ENCODE peak calls at places on chromosomes 4 and X, in ten cellular contexts. Z, U, G, Q, Y, I, M, E, X and P are unnamed samples.

GRCh38 chrX:133973704-133974103 is 11.7 kb downstream of the GPC3 start:
- DNase-seq in Z (no peak), U (no peak), G (no peak), Q (no peak), Y (no peak), I (no peak), M (no peak), E (no peak), X (no peak), P (no peak)

GRCh38 chrX:51361251-51361650 is 28.6 kb downstream of the NUDT10 start:
- DNase-seq in Z (no peak), U (no peak), G (no peak), Q (no peak), Y (no peak), I (no peak), M (no peak), E (no peak), X (no peak), P (no peak)

GRCh38 chr4:122450847-122451246 is 5.7 kb downstream of the IL2 start:
- DNase-seq in Z (peak), U (no peak), G (no peak), Q (no peak), Y (no peak), I (peak), M (no peak), E (no peak), X (no peak), P (no peak)

GRCh38 chr4:98514930-98515809 is 143.2 kb downstream of the TSPAN5 start:
- DNase-seq in Z (peak), U (no peak), G (no peak), Q (no peak), Y (no peak), I (no peak), M (no peak), E (no peak), X (no peak), P (no peak)

GRCh38 chr4:48315728-48316630 is 25.4 kb upstream of the SLAIN2 start:
- DNase-seq in Z (peak), U (no peak), G (no peak), Q (no peak), Y (no peak), I (peak), M (no peak), E (peak), X (no peak), P (peak)

GRCh38 chrX:134365923-134366322 is 94.0 kb upstream of the HPRT1 start:
- DNase-seq in Z (no peak), U (no peak), G (no peak), Q (no peak), Y (no peak), I (no peak), M (no peak), E (peak), X (no peak), P (peak)

GRCh38 chr4:77100234-77100633 is 24.4 kb upstream of the CCNI start:
- DNase-seq in Z (no peak), U (no peak), G (no peak), Q (no peak), Y (no peak), I (peak), M (no peak), E (peak), X (no peak), P (no peak)

GRCh38 chr4:56908206-56909082 is 744 bp downstream of the REST start:
- DNase-seq in Z (peak), U (peak), G (peak), Q (peak), Y (peak), I (peak), M (peak), E (no peak), X (no peak), P (peak)

GRCh38 chrX:138890491-138890890 is 179.0 kb upstream of the FGF13 start:
- DNase-seq in Z (no peak), U (no peak), G (no peak), Q (no peak), Y (no peak), I (no peak), M (no peak), E (no peak), X (no peak), P (no peak)

GRCh38 chr4:7886250-7886973 is 53.2 kb downstream of the AFAP1 start:
- DNase-seq in Z (peak), U (no peak), G (no peak), Q (no peak), Y (no peak), I (peak), M (no peak), E (no peak), X (no peak), P (no peak)

GRCh38 chr4:13627185-13627605 is 330 bp downstream of the BOD1L1 start:
- DNase-seq in Z (no peak), U (no peak), G (no peak), Q (peak), Y (peak), I (no peak), M (no peak), E (no peak), X (no peak), P (peak)

GRCh38 chr4:119209077-119209476 is 3.4 kb upstream of the USP53 start:
- DNase-seq in Z (peak), U (no peak), G (no peak), Q (no peak), Y (no peak), I (peak), M (no peak), E (peak), X (no peak), P (peak)

GRCh38 chrX:87517571-87518141 is at the start of gene KLHL4:
- DNase-seq in Z (peak), U (no peak), G (peak), Q (no peak), Y (peak), I (peak), M (no peak), E (no peak), X (no peak), P (no peak)

GRCh38 chr4:151038452-151039157 is 23.5 kb upstream of the LRBA start:
- DNase-seq in Z (no peak), U (no peak), G (no peak), Q (no peak), Y (no peak), I (no peak), M (no peak), E (no peak), X (no peak), P (no peak)

GRCh38 chr4:139170932-139171331 is 6.1 kb downstream of the ELF2 start:
- DNase-seq in Z (no peak), U (no peak), G (no peak), Q (no peak), Y (no peak), I (no peak), M (no peak), E (no peak), X (no peak), P (no peak)

GRCh38 chr4:8289956-8290700 is 20.6 kb downstream of the HTRA3 start:
- DNase-seq in Z (no peak), U (no peak), G (peak), Q (peak), Y (no peak), I (no peak), M (peak), E (no peak), X (no peak), P (no peak)

GRCh38 chr4:148359769-148360168 is 82.4 kb downstream of the NR3C2 start:
- DNase-seq in Z (no peak), U (no peak), G (no peak), Q (no peak), Y (no peak), I (no peak), M (no peak), E (no peak), X (no peak), P (no peak)

GRCh38 chr4:102139132-102139573 is 206.1 kb downstream of the SLC39A8 start:
- DNase-seq in Z (no peak), U (no peak), G (no peak), Q (no peak), Y (no peak), I (peak), M (no peak), E (no peak), X (no peak), P (no peak)

GRCh38 chrX:119694601-119695534 is 1.9 kb upstream of the SEPTIN6 start:
- DNase-seq in Z (no peak), U (no peak), G (no peak), Q (no peak), Y (no peak), I (no peak), M (no peak), E (no peak), X (no peak), P (no peak)

GRCh38 chr4:9825049-9825448 is 43.6 kb downstream of the DRD5 start:
- DNase-seq in Z (no peak), U (no peak), G (no peak), Q (no peak), Y (no peak), I (no peak), M (no peak), E (no peak), X (no peak), P (no peak)

GRCh38 chr4:6573986-6574746 is 823 bp upstream of the MAN2B2 start:
- DNase-seq in Z (no peak), U (no peak), G (no peak), Q (no peak), Y (no peak), I (no peak), M (no peak), E (no peak), X (no peak), P (no peak)

GRCh38 chr4:39770005-39770404 is 72.1 kb downstream of the UBE2K start:
- DNase-seq in Z (no peak), U (no peak), G (no peak), Q (no peak), Y (no peak), I (no peak), M (no peak), E (no peak), X (no peak), P (no peak)

GRCh38 chr4:83022724-83023427 is 12.1 kb upstream of the COPS4 start:
- DNase-seq in Z (peak), U (no peak), G (no peak), Q (no peak), Y (no peak), I (peak), M (no peak), E (no peak), X (no peak), P (no peak)

GRCh38 chrX:132704769-132705168 is 215.9 kb upstream of the MBNL3 start:
- DNase-seq in Z (no peak), U (no peak), G (no peak), Q (no peak), Y (no peak), I (no peak), M (no peak), E (no peak), X (no peak), P (no peak)

GRCh38 chr4:15226203-15226602 is 201.6 kb upstream of the C1QTNF7 start:
- DNase-seq in Z (no peak), U (no peak), G (no peak), Q (no peak), Y (no peak), I (no peak), M (no peak), E (no peak), X (no peak), P (no peak)

GRCh38 chrX:47452112-47452511 is 30.9 kb downstream of the ZNF41 start:
- DNase-seq in Z (no peak), U (no peak), G (no peak), Q (no peak), Y (no peak), I (no peak), M (no peak), E (no peak), X (no peak), P (no peak)

GRCh38 chr4:46676364-46676763 is 232.7 kb downstream of the COX7B2 start:
- DNase-seq in Z (no peak), U (no peak), G (no peak), Q (no peak), Y (no peak), I (no peak), M (no peak), E (no peak), X (no peak), P (no peak)

GRCh38 chr4:74891037-74891436 is 41.9 kb upstream of the PARM1 start:
- DNase-seq in Z (no peak), U (no peak), G (no peak), Q (no peak), Y (no peak), I (no peak), M (no peak), E (no peak), X (no peak), P (no peak)

GRCh38 chrX:13868481-13869040 is 51.7 kb upstream of the GPM6B start:
- DNase-seq in Z (peak), U (no peak), G (no peak), Q (no peak), Y (no peak), I (peak), M (no peak), E (no peak), X (no peak), P (no peak)

GRCh38 chr4:62500296-62500695 is 1300.2 kb downstream of the ADGRL3 start:
- DNase-seq in Z (no peak), U (no peak), G (no peak), Q (no peak), Y (no peak), I (no peak), M (no peak), E (no peak), X (no peak), P (no peak)

GRCh38 chr4:166957451-166957850 is 276.8 kb downstream of the SPOCK3 start:
- DNase-seq in Z (no peak), U (no peak), G (no peak), Q (no peak), Y (no peak), I (no peak), M (no peak), E (no peak), X (no peak), P (no peak)

GRCh38 chr4:105624530-105624929 is 72.1 kb downstream of the ARHGEF38 start:
- DNase-seq in Z (peak), U (no peak), G (no peak), Q (peak), Y (no peak), I (peak), M (peak), E (no peak), X (no peak), P (peak)

GRCh38 chr4:105626846-105627245 is 74.4 kb downstream of the ARHGEF38 start:
- DNase-seq in Z (no peak), U (no peak), G (no peak), Q (no peak), Y (no peak), I (no peak), M (no peak), E (no peak), X (no peak), P (no peak)

GRCh38 chr4:105627620-105628019 is 75.2 kb downstream of the ARHGEF38 start:
- DNase-seq in Z (no peak), U (no peak), G (no peak), Q (no peak), Y (no peak), I (no peak), M (no peak), E (no peak), X (no peak), P (no peak)

GRCh38 chr4:105623099-105623498 is 70.7 kb downstream of the ARHGEF38 start:
- DNase-seq in Z (no peak), U (no peak), G (no peak), Q (no peak), Y (no peak), I (no peak), M (no peak), E (no peak), X (no peak), P (no peak)

GRCh38 chr4:105625214-105625613 is 72.8 kb downstream of the ARHGEF38 start:
- DNase-seq in Z (no peak), U (no peak), G (no peak), Q (no peak), Y (no peak), I (no peak), M (no peak), E (no peak), X (no peak), P (no peak)
- H3K27ac ChIP-seq in Z (no peak), U (no peak), G (no peak), Q (no peak), Y (no peak), I (no peak), M (no peak), E (no peak), X (no peak), P (no peak)

GRCh38 chr4:185512516-185512915 is 22.8 kb downstream of the PDLIM3 start:
- DNase-seq in Z (peak), U (no peak), G (no peak), Q (no peak), Y (no peak), I (peak), M (no peak), E (no peak), X (no peak), P (no peak)
- H3K27ac ChIP-seq in Z (peak), U (no peak), G (no peak), Q (peak), Y (no peak), I (no peak), M (peak), E (no peak), X (no peak), P (peak)

GRCh38 chrX:100687546-100687945 is 43.5 kb downstream of the SRPX2 start:
- DNase-seq in Z (no peak), U (no peak), G (no peak), Q (no peak), Y (no peak), I (no peak), M (no peak), E (no peak), X (no peak), P (no peak)

GRCh38 chrX:100682939-100683338 is 38.9 kb downstream of the SRPX2 start:
- DNase-seq in Z (no peak), U (no peak), G (no peak), Q (no peak), Y (no peak), I (no peak), M (no peak), E (no peak), X (no peak), P (no peak)

GRCh38 chrX:100685284-100685996 is 41.4 kb downstream of the SRPX2 start:
- DNase-seq in Z (peak), U (peak), G (peak), Q (no peak), Y (peak), I (peak), M (no peak), E (peak), X (no peak), P (peak)

GRCh38 chrX:100687128-100687527 is 43.1 kb downstream of the SRPX2 start:
- DNase-seq in Z (no peak), U (no peak), G (no peak), Q (no peak), Y (no peak), I (no peak), M (no peak), E (no peak), X (no peak), P (no peak)

DNA sequence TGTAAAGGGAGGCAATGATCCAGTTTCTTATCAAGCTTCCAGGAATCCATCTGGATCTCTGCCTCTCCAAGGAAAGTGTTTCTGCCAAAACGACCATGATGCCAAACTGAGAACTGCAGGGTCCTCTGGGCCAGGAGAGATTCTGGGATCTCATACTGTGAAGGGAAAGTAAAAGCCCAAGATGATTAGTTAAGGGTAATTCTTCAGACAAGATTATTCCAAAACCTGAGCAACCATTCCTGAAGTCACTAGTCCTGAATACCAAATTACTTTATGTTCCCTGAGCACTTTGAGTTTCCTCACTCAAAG is 42.0 kb downstream of the SRPX2 start:
- DNase-seq in Z (no peak), U (no peak), G (no peak), Q (no peak), Y (no peak), I (no peak), M (no peak), E (no peak), X (no peak), P (no peak)
- H3K27ac ChIP-seq in Z (no peak), U (no peak), G (no peak), Q (no peak), Y (no peak), I (no peak), M (no peak), E (no peak), X (no peak), P (no peak)

GRCh38 chrX:21926527-21927278 is 13.8 kb upstream of the SMS start:
- DNase-seq in Z (peak), U (no peak), G (no peak), Q (no peak), Y (no peak), I (peak), M (no peak), E (peak), X (no peak), P (no peak)

GRCh38 chrX:21929209-21929608 is 11.3 kb upstream of the SMS start:
- DNase-seq in Z (no peak), U (no peak), G (no peak), Q (no peak), Y (no peak), I (peak), M (no peak), E (no peak), X (no peak), P (no peak)

GRCh38 chrX:21930986-21931385 is 9.5 kb upstream of the SMS start:
- DNase-seq in Z (no peak), U (no peak), G (no peak), Q (no peak), Y (no peak), I (no peak), M (no peak), E (no peak), X (no peak), P (no peak)

GRCh38 chrX:21926116-21926515 is 14.4 kb upstream of the SMS start:
- DNase-seq in Z (peak), U (no peak), G (no peak), Q (no peak), Y (no peak), I (peak), M (no peak), E (no peak), X (no peak), P (no peak)
- H3K27ac ChIP-seq in Z (peak), U (no peak), G (no peak), Q (no peak), Y (no peak), I (no peak), M (peak), E (peak), X (no peak), P (no peak)

DNA sequence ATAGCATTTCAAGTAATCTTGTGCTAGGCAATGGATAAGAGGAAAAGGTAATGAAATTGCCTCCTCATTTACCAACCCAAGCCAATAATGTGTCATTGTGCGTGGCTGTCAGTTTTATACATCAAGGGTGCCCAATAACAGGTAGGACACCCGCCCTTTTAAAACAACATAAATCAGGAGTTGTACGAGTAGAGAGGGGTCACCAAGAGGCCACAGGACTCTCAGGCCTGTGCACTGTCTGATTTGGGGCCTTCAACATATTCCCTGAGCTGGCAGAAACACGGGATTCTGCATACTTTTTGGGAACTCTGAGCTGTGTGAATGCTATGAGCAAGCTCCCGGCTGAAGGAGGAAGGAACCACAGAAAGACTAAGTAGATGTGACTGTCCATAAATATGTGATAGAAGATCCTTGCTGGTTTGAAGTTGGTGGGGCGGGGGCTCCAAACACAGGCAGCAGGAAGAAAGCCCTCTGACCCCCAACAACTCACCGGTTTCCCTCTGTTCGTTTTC is 82.7 kb upstream of the MAML3 start:
- DNase-seq in Z (peak), U (no peak), G (no peak), Q (no peak), Y (no peak), I (no peak), M (no peak), E (no peak), X (no peak), P (no peak)
- H3K27ac ChIP-seq in Z (peak), U (no peak), G (no peak), Q (peak), Y (no peak), I (peak), M (peak), E (no peak), X (peak), P (no peak)

GRCh38 chrX:37746951-37747350 is 32.9 kb upstream of the CYBB start:
- DNase-seq in Z (no peak), U (no peak), G (no peak), Q (no peak), Y (no peak), I (no peak), M (no peak), E (no peak), X (no peak), P (no peak)
- H3K27ac ChIP-seq in Z (no peak), U (no peak), G (no peak), Q (no peak), Y (no peak), I (no peak), M (no peak), E (no peak), X (no peak), P (no peak)

DNA sequence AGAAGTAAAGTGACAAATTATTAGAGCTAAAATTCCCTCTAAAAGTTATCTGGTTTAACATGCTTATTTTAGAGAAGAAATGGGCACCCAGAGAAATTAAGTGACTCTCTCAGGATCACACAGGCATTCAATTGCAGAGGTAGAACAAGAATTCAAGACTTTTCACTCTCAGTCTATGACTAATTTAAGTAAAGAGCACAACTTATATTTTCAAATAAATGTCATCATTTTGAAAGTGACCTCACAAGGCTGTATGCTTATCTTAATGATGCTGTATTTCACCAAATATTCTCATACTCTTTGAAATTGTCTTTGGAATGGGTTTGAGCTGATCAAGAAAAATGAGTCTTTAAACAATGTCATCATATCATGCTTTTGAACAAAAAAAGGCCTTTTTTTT is 15.3 kb downstream of the GPR174 start:
- DNase-seq in Z (no peak), U (no peak), G (no peak), Q (no peak), Y (no peak), I (no peak), M (no peak), E (no peak), X (no peak), P (no peak)
- H3K27ac ChIP-seq in Z (no peak), U (peak), G (no peak), Q (no peak), Y (no peak), I (no peak), M (no peak), E (no peak), X (no peak), P (no peak)

GRCh38 chr4:186946682-186947294 is 223.1 kb upstream of the FAT1 start:
- DNase-seq in Z (peak), U (no peak), G (no peak), Q (no peak), Y (no peak), I (peak), M (no peak), E (no peak), X (no peak), P (peak)
- H3K27ac ChIP-seq in Z (no peak), U (no peak), G (no peak), Q (no peak), Y (no peak), I (peak), M (no peak), E (no peak), X (no peak), P (no peak)